ENCODE peak calls at places on chromosomes 3 and 15, in seven cellular contexts. K, E, A, W, G, B and O are unnamed samples.

GRCh38 chr3:125591116-125591755 is 4.1 kb downstream of the OSBPL11 start:
- DNase-seq in A (no peak), W (no peak), E (no peak), B (no peak), K (no peak), G (no peak), O (peak; percentile 16)

GRCh38 chr15:51267047-51267713 is 71.2 kb downstream of the CYP19A1 start:
- DNase-seq in K (no peak), W (no peak), E (no peak), B (no peak), G (no peak), A (peak; percentile 19), O (no peak)

GRCh38 chr15:70093481-70094309 is 4.0 kb downstream of the TLE3 start:
- DNase-seq in A (no peak), K (no peak), W (peak; percentile 61), E (peak; percentile 68), B (peak; percentile 71), G (no peak), O (peak; percentile 53)

GRCh38 chr15:56754993-56755392 is 21.7 kb upstream of the ZNF280D start:
- DNase-seq in G (no peak), A (no peak), B (no peak), W (no peak), K (no peak), E (no peak), O (no peak)

GRCh38 chr3:32366638-32367368 is 24.9 kb upstream of the CMTM7 start:
- DNase-seq in K (no peak), G (no peak), E (no peak), A (no peak), B (no peak), W (no peak), O (no peak)

GRCh38 chr3:149333518-149333859 is at the start of gene TM4SF18:
- DNase-seq in K (no peak), E (no peak), A (no peak), G (no peak), B (no peak), W (no peak), O (no peak)

GRCh38 chr3:183912895-183913579 is 28.4 kb upstream of the PARL start:
- DNase-seq in A (no peak), E (peak; percentile 20), B (no peak), K (peak; percentile 43), W (no peak), G (no peak), O (peak; percentile 21)

GRCh38 chr3:123641505-123641904 is 56.7 kb upstream of the HACD2 start:
- DNase-seq in E (no peak), A (no peak), B (no peak), K (no peak), W (no peak), G (no peak), O (no peak)

GRCh38 chr15:71773206-71773859 is 37.0 kb upstream of the NR2E3 start:
- DNase-seq in B (no peak), G (no peak), K (no peak), A (no peak), W (no peak), E (no peak), O (no peak)

GRCh38 chr3:48388966-48389365 is 16.9 kb downstream of the FBXW12 start:
- DNase-seq in K (no peak), G (no peak), A (no peak), B (no peak), W (no peak), E (no peak), O (no peak)

GRCh38 chr3:21294768-21295167 is 456.2 kb downstream of the ZNF385D start:
- DNase-seq in B (no peak), K (no peak), G (no peak), A (no peak), W (no peak), E (no peak), O (no peak)

GRCh38 chr15:68818671-68819450 is 1.8 kb downstream of the ANP32A start:
- DNase-seq in E (peak; percentile 48), G (peak; percentile 45), A (peak; percentile 76), W (peak; percentile 93), B (peak; percentile 58), K (peak; percentile 49), O (peak; percentile 67)

GRCh38 chr3:75272708-75273107 is 391.4 kb upstream of the FRG2C start:
- DNase-seq in W (no peak), E (no peak), A (no peak), K (no peak), G (no peak), B (no peak), O (no peak)

GRCh38 chr3:13244695-13245449 is 171.6 kb upstream of the IQSEC1 start:
- DNase-seq in W (no peak), K (no peak), G (no peak), A (no peak), E (no peak), B (no peak), O (no peak)

GRCh38 chr15:32844118-32844711 is 126.4 kb downstream of the GREM1 start:
- DNase-seq in E (no peak), G (no peak), K (no peak), B (no peak), A (no peak), W (no peak), O (peak; percentile 24)

DNA sequence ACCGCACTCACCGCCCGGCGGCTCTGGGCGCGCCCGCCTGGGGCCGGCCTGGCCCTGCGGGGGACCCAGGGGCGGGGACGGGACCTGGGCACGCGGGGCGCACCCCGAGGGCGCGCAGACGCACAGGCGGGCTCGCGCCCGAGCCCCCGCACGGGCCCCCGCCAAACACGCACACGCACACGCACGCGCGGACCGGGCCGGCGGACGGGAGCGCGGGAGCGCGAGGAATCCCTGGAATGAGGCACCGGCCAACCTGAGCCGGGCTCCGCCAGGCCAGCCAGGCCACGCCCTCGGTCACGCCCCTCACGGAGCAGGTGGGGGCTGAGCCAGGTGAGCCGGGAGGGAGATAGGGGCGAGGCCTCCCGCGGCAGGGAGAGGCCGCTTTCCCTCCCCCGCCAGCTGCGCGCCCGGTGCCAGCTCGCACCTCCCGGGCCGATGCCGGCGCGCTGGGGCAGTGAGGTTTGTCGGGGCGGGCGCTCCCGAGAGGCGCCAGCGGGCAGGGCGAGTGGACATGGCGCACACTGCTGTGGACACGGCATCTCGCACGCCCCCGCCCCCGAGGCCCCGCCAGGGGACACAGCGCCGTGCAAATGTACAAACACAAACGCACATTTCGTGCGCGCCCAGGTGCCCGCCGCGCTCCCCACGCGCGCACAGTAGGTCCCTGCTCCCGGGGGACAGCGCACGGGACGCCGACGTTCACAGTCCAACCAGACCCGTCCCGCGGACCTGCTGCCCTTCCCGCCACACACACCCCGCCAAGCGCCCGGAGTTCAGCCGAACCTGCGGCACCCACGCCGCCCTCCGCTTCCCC is 75.9 kb upstream of the VGLL4 start:
- DNase-seq in G (peak; percentile 75), E (peak; percentile 96), B (peak; percentile 93), A (peak; percentile 82), W (peak; percentile 94), K (peak; percentile 91), O (peak; percentile 40)
- TF ChIP-seq POLR2A in G (peak; percentile 61), E (peak; percentile 80), B (peak; percentile 47), A (no peak), W (no peak), K (no peak), O (no peak)

GRCh38 chr3:109161487-109162108 is 25.1 kb downstream of the C3orf85 start:
- DNase-seq in B (no peak), A (no peak), W (no peak), K (no peak), G (no peak), E (no peak), O (no peak)

GRCh38 chr3:109152326-109152725 is 15.8 kb downstream of the C3orf85 start:
- DNase-seq in A (no peak), B (no peak), G (no peak), E (peak; percentile 32), K (no peak), W (no peak), O (no peak)

GRCh38 chr3:109154989-109155388 is 18.5 kb downstream of the C3orf85 start:
- DNase-seq in B (no peak), W (no peak), E (no peak), G (no peak), K (no peak), A (no peak), O (no peak)

GRCh38 chr3:109155828-109156227 is 19.3 kb downstream of the C3orf85 start:
- DNase-seq in E (no peak), W (no peak), K (no peak), G (no peak), B (no peak), A (no peak), O (no peak)
- TF ChIP-seq POLR2A in E (no peak), W (no peak), K (no peak), G (no peak), B (no peak), A (no peak), O (no peak)

GRCh38 chr3:111681705-111682426 is 86.7 kb upstream of the ZBED2 start:
- DNase-seq in G (no peak), E (no peak), K (no peak), W (no peak), A (no peak), B (no peak), O (no peak)
- TF ChIP-seq POLR2A in G (no peak), E (no peak), K (no peak), W (no peak), A (no peak), B (no peak), O (no peak)

GRCh38 chr3:50294492-50295403 is 2.5 kb upstream of the IFRD2 start:
- DNase-seq in W (no peak), G (no peak), B (no peak), K (no peak), E (no peak), A (no peak), O (no peak)

GRCh38 chr3:50292924-50293801 is 934 bp upstream of the IFRD2 start:
- DNase-seq in G (no peak), E (no peak), W (peak; percentile 86), K (no peak), A (peak; percentile 54), B (no peak), O (no peak)

GRCh38 chr3:50290116-50290745 is 2.0 kb downstream of the IFRD2 start:
- DNase-seq in W (peak; percentile 82), A (peak; percentile 53), B (no peak), G (no peak), E (no peak), K (no peak), O (no peak)

GRCh38 chr3:50294089-50294488 is 1.9 kb upstream of the IFRD2 start:
- DNase-seq in A (no peak), W (no peak), E (no peak), G (no peak), K (no peak), B (no peak), O (no peak)

GRCh38 chr3:50292159-50292923 is at the start of gene IFRD2:
- DNase-seq in G (peak; percentile 96), W (peak; percentile 99), B (peak; percentile 96), E (peak; percentile 97), K (peak; percentile 99), A (peak; percentile 95), O (peak; percentile 99)
- TF ChIP-seq POLR2A in G (peak; percentile 75), W (no peak), B (peak; percentile 53), E (peak; percentile 75), K (no peak), A (peak; percentile 79), O (peak; percentile 84)

GRCh38 chr3:46845397-46845859 is 17.8 kb downstream of the MYL3 start:
- DNase-seq in B (no peak), A (peak; percentile 82), W (no peak), E (peak; percentile 65), G (peak; percentile 84), K (peak; percentile 70), O (no peak)
- TF ChIP-seq POLR2A in B (no peak), A (no peak), W (no peak), E (no peak), G (no peak), K (no peak), O (no peak)

GRCh38 chr3:171959532-171960044 is 79.8 kb upstream of the FNDC3B start:
- DNase-seq in G (no peak), W (no peak), A (no peak), B (no peak), K (no peak), E (peak; percentile 35), O (no peak)
- TF ChIP-seq POLR2A in G (no peak), W (no peak), A (no peak), B (no peak), K (no peak), E (no peak), O (no peak)